ENCODE peak calls at places on chromosomes 4 and X, in nine cellular contexts. D, F, B, J, S, U, L, Z and P are unnamed samples.

GRCh38 chr4:108106186-108106585 is 62.5 kb downstream of the LEF1 start:
- DNase-seq in U (no peak), S (no peak), B (no peak), L (no peak), D (no peak), J (no peak), F (no peak), Z (no peak), P (no peak)

GRCh38 chr4:12852338-12853307 is 631.5 kb downstream of the RAB28 start:
- DNase-seq in F (peak), J (peak), L (no peak), Z (peak), U (peak), S (peak), D (no peak), B (no peak), P (no peak)

GRCh38 chr4:24488399-24489164 is 95.8 kb downstream of the DHX15 start:
- DNase-seq in F (peak), S (peak), U (peak), J (peak), L (peak), B (peak), Z (peak), D (peak), P (peak)

GRCh38 chr4:2962614-2963184 is 507 bp downstream of the NOP14 start:
- DNase-seq in L (no peak), J (peak), B (no peak), U (peak), Z (no peak), F (peak), D (no peak), S (peak), P (no peak)

GRCh38 chrX:10828640-10829039 is 208.3 kb upstream of the MID1 start:
- DNase-seq in B (no peak), D (no peak), J (no peak), L (no peak), F (no peak), Z (no peak), U (no peak), S (no peak), P (no peak)

GRCh38 chr4:142402156-142402555 is 443.9 kb downstream of the INPP4B start:
- DNase-seq in F (peak), Z (peak), J (no peak), U (no peak), D (no peak), L (no peak), S (no peak), B (no peak), P (no peak)

GRCh38 chrX:103461156-103461555 is 58.1 kb downstream of the RAB40A start:
- DNase-seq in U (no peak), J (no peak), D (no peak), B (no peak), F (peak), Z (no peak), S (no peak), L (no peak), P (no peak)

GRCh38 chr4:177001271-177002175 is 208.8 kb upstream of the VEGFC start:
- DNase-seq in F (peak), B (no peak), J (no peak), U (no peak), Z (peak), L (no peak), S (peak), D (no peak), P (no peak)

GRCh38 chr4:27011401-27011800 is 150.8 kb downstream of the STIM2 start:
- DNase-seq in B (no peak), L (no peak), S (no peak), F (no peak), Z (no peak), J (no peak), U (no peak), D (no peak), P (no peak)

GRCh38 chr4:108622022-108622421 is 1.6 kb downstream of the RPL34 start:
- DNase-seq in Z (no peak), D (no peak), J (no peak), B (no peak), S (no peak), L (no peak), U (no peak), F (no peak), P (no peak)

GRCh38 chr4:150004481-150004880 is 73.8 kb upstream of the DCLK2 start:
- DNase-seq in D (no peak), U (no peak), F (peak), Z (peak), S (peak), B (no peak), L (no peak), J (no peak), P (no peak)

GRCh38 chrX:115372026-115372610 is 82.6 kb downstream of the LUZP4 start:
- DNase-seq in D (no peak), J (peak), B (no peak), L (no peak), U (no peak), Z (peak), F (peak), S (peak), P (no peak)

GRCh38 chr4:178970433-178971140 is 1528.3 kb upstream of the AGA start:
- DNase-seq in J (no peak), F (no peak), L (no peak), U (no peak), S (no peak), Z (no peak), D (no peak), B (no peak), P (no peak)

GRCh38 chr4:156596026-156596425 is 375.6 kb downstream of the PDGFC start:
- DNase-seq in B (no peak), U (no peak), F (peak), L (no peak), Z (no peak), S (peak), D (no peak), J (no peak), P (no peak)

GRCh38 chr4:156594619-156595018 is 377.0 kb downstream of the PDGFC start:
- DNase-seq in J (no peak), S (no peak), F (peak), Z (no peak), D (peak), U (no peak), B (no peak), L (no peak), P (no peak)

GRCh38 chr4:156595041-156595440 is 376.6 kb downstream of the PDGFC start:
- DNase-seq in U (no peak), B (no peak), Z (no peak), F (peak), L (no peak), J (no peak), S (no peak), D (no peak), P (no peak)

GRCh38 chr4:156591679-156592078 is 379.9 kb downstream of the PDGFC start:
- DNase-seq in B (no peak), D (no peak), L (no peak), J (no peak), F (no peak), S (no peak), Z (no peak), U (no peak), P (no peak)

DNA sequence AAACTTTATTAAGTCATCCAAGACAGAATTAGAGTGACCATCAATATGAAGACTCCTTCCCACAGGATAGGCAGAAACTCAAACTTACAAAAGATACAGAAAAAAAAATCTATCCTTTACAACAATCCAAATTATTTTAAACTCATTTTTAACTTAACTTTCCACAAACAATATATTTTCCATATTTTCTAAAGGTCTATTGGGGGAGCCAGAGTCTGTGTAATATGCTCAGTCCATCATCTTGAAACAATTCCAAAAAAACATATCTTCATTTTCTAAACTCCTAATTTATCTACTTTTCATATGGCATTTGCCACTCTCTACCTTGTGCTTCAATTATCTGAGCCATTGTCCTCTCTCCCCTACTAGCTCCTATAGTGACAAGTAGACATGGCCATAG is 378.1 kb downstream of the PDGFC start:
- DNase-seq in F (peak), U (no peak), J (no peak), B (no peak), Z (no peak), D (no peak), S (no peak), L (no peak), P (no peak)
- TF ChIP-seq CTCF in F (no peak), U (no peak), J (no peak), B (no peak), Z (no peak), D (no peak), S (peak), L (no peak), P (no peak)

DNA sequence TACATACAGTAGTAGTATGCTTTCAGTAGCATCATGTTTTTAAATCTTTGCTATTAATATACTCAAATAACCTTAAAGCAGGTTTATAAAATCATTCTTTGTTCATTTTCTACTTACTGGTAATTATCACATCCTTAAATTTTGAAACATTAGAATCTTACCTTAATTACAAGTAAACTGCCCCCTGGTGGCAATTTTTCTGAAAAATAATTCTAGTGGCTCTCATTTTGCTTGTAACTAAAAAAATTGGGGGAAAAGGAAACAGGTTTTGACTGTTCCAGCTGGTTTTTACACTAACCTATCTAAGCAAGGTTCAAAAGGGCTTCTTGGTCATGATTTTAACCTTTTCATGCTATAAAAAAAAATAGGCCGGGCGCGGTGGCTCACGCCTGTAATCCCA is 18.5 kb upstream of the DCAF4L1 start:
- DNase-seq in J (peak), Z (peak), F (peak), B (no peak), U (peak), D (no peak), S (peak), L (no peak), P (no peak)
- TF ChIP-seq CTCF in J (peak), Z (peak), F (peak), B (no peak), U (peak), D (no peak), S (peak), L (peak), P (no peak)

DNA sequence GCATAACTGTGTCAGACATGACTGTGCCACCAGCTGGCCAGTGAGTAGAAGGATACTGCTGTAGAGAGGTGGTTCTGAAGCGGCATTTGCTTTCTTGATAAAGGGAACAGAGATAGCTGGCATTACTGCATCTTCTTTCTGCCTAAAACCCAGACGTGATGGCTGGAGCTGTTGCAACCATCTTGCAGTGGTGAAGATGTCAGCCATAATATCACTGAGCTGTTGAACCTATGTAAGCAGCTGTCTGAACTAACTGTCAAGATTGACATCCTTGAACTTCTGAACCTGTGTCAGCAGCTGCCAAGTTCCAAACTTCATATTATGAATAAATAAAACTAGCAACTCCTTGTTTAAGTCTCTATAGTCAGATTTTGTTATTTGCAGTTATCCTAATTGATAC is 88.9 kb upstream of the LNX1 start:
- DNase-seq in Z (no peak), U (no peak), F (no peak), L (no peak), B (no peak), J (no peak), S (no peak), D (no peak), P (no peak)
- TF ChIP-seq CTCF in Z (no peak), U (no peak), F (no peak), L (no peak), B (no peak), J (no peak), S (no peak), D (no peak), P (no peak)

GRCh38 chrX:24149346-24150050 is at the start of gene ZFX:
- DNase-seq in S (peak), B (peak), Z (peak), U (peak), L (peak), F (peak), J (peak), D (peak), P (no peak)
- TF ChIP-seq CTCF in S (no peak), B (no peak), Z (peak), U (no peak), L (no peak), F (no peak), J (peak), D (peak), P (no peak)

GRCh38 chrX:50375481-50376267 is 95.0 kb downstream of the DGKK start:
- DNase-seq in L (no peak), Z (no peak), S (no peak), J (no peak), U (no peak), B (no peak), D (no peak), F (no peak), P (no peak)
- TF ChIP-seq CTCF in L (no peak), Z (no peak), S (no peak), J (no peak), U (no peak), B (no peak), D (no peak), F (no peak), P (no peak)